ENCODE peak calls at places on chromosomes 3 and 15, in four cellular contexts. N is OCI-LY7, S is mammary epithelial cell, O is HepG2. B is an unnamed sample. For H3K79me2, the result is how much of the 10 kb centered on the place peaks cover.

GRCh38 chr3:12766541-12766940 is 7.5 kb upstream of the TMEM40 start:
- DNase-seq in N (no peak), O (peak), S (no peak), B (no peak)

GRCh38 chr3:182979103-182979697 is 1.1 kb downstream of the DCUN1D1 start:
- DNase-seq in N (peak), O (peak), S (peak), B (no peak)

GRCh38 chr3:187913617-187914033 is 168.4 kb upstream of the BCL6 start:
- DNase-seq in N (peak), S (peak), O (no peak), B (no peak)

GRCh38 chr15:48596415-48596814 is 49.1 kb downstream of the FBN1 start:
- DNase-seq in O (no peak), N (no peak), S (no peak), B (no peak)

GRCh38 chr3:27031476-27031875 is 337.7 kb downstream of the NEK10 start:
- DNase-seq in O (no peak), S (no peak), N (no peak), B (no peak)

GRCh38 chr15:38297623-38298388 is 45.2 kb downstream of the SPRED1 start:
- DNase-seq in O (no peak), S (no peak), N (no peak), B (no peak)

GRCh38 chr3:36707623-36708409 is 56.5 kb downstream of the DCLK3 start:
- DNase-seq in N (peak), O (no peak), S (peak), B (peak)

GRCh38 chr15:73700041-73700842 is 16.1 kb downstream of the CD276 start:
- DNase-seq in S (peak), N (peak), O (peak), B (peak)

GRCh38 chr3:114660124-114660523 is 366.3 kb downstream of the TIGIT start:
- DNase-seq in O (no peak), S (no peak), N (no peak), B (no peak)

GRCh38 chr3:119313461-119313860 is 19.3 kb downstream of the ARHGAP31 start:
- DNase-seq in O (no peak), N (no peak), S (no peak), B (no peak)

GRCh38 chr3:31004025-31004678 is 109.7 kb upstream of the GADL1 start:
- DNase-seq in N (no peak), O (no peak), S (peak), B (peak)

GRCh38 chr3:170494766-170495165 is 76.1 kb downstream of the CLDN11 start:
- DNase-seq in O (no peak), N (no peak), S (no peak), B (peak)

GRCh38 chr3:63877737-63878393 is 14.2 kb downstream of the ATXN7 start:
- DNase-seq in S (peak), N (no peak), O (no peak), B (peak)

GRCh38 chr3:100102757-100103156 is 11.5 kb downstream of the FILIP1L start:
- DNase-seq in S (no peak), O (no peak), N (no peak), B (no peak)

GRCh38 chr15:66498501-66499386 is 1.2 kb upstream of the SNAPC5 start:
- DNase-seq in S (no peak), N (peak), O (peak), B (no peak)

GRCh38 chr15:99996667-99997066 is 263.4 kb upstream of the LYSMD4 start:
- DNase-seq in N (no peak), S (no peak), O (no peak), B (no peak)

GRCh38 chr15:36579792-36580431 is 486 bp downstream of the CDIN1 start:
- DNase-seq in N (peak), O (peak), S (no peak), B (no peak)

GRCh38 chr3:170344971-170345370 is 12.5 kb upstream of the SKIL start:
- DNase-seq in N (no peak), S (peak), O (no peak), B (peak)

GRCh38 chr15:83692820-83693581 is 39.1 kb downstream of the ADAMTSL3 start:
- DNase-seq in O (no peak), N (no peak), S (no peak), B (no peak)

GRCh38 chr15:28169361-28169760 is 70.2 kb upstream of the OCA2 start:
- DNase-seq in S (no peak), N (no peak), O (no peak), B (no peak)

GRCh38 chr15:75661041-75661778 is 13.5 kb downstream of the SNX33 start:
- DNase-seq in N (no peak), O (peak), S (peak), B (peak)

GRCh38 chr3:134077649-134078081 is 47.9 kb upstream of the SLCO2A1 start:
- DNase-seq in O (no peak), S (no peak), N (no peak), B (no peak)

GRCh38 chr3:151146071-151146730 is 56.8 kb downstream of the GPR171 start:
- DNase-seq in O (peak), S (peak), N (peak), B (peak)

GRCh38 chr15:92069308-92070244 is 216.1 kb downstream of the SLCO3A1 start:
- DNase-seq in O (no peak), N (no peak), S (peak), B (peak)

GRCh38 chr15:67193223-67194009 is 61.0 kb downstream of the AAGAB start:
- DNase-seq in O (no peak), N (no peak), S (no peak), B (peak)

GRCh38 chr3:175432338-175433025 is 573.3 kb downstream of the NAALADL2 start:
- DNase-seq in N (no peak), O (no peak), S (no peak), B (no peak)

GRCh38 chr3:137263982-137264777 is 306.4 kb downstream of the IL20RB start:
- DNase-seq in S (no peak), O (no peak), N (no peak), B (no peak)

GRCh38 chr15:46344906-46345305 is 710.1 kb downstream of the SQOR start:
- DNase-seq in N (no peak), S (no peak), O (no peak), B (no peak)

GRCh38 chr15:35170216-35170615 is 85.1 kb upstream of the NANOGP8 start:
- DNase-seq in S (no peak), O (no peak), N (no peak), B (no peak)

GRCh38 chr15:98085003-98085639 is 124.6 kb downstream of the ARRDC4 start:
- DNase-seq in N (peak), S (peak), O (peak), B (no peak)

GRCh38 chr3:10867384-10867783 is 51.4 kb downstream of the SLC6A11 start:
- DNase-seq in O (no peak), N (no peak), S (peak), B (no peak)

GRCh38 chr3:134149286-134149685 is 101.4 kb downstream of the RYK start:
- DNase-seq in S (no peak), N (no peak), O (no peak), B (no peak)

GRCh38 chr3:18122264-18122663 is 302.9 kb downstream of the SATB1 start:
- DNase-seq in S (peak), O (no peak), N (no peak), B (no peak)

GRCh38 chr3:192869131-192870027 is 48.3 kb downstream of the MB21D2 start:
- DNase-seq in N (no peak), S (no peak), O (no peak), B (peak)

GRCh38 chr3:100231668-100232067 is 29.1 kb upstream of the TBC1D23 start:
- DNase-seq in N (no peak), O (no peak), S (peak), B (no peak)

GRCh38 chr3:157388976-157389375 is 47.7 kb upstream of the PTX3 start:
- DNase-seq in N (no peak), O (no peak), S (no peak), B (no peak)

GRCh38 chr3:63976166-63976861 is 47.0 kb downstream of the PSMD6 start:
- DNase-seq in S (peak), N (no peak), O (peak), B (peak)

GRCh38 chr3:45583021-45583851 is 11.3 kb upstream of the LIMD1 start:
- DNase-seq in S (no peak), N (no peak), O (peak), B (no peak)

DNA sequence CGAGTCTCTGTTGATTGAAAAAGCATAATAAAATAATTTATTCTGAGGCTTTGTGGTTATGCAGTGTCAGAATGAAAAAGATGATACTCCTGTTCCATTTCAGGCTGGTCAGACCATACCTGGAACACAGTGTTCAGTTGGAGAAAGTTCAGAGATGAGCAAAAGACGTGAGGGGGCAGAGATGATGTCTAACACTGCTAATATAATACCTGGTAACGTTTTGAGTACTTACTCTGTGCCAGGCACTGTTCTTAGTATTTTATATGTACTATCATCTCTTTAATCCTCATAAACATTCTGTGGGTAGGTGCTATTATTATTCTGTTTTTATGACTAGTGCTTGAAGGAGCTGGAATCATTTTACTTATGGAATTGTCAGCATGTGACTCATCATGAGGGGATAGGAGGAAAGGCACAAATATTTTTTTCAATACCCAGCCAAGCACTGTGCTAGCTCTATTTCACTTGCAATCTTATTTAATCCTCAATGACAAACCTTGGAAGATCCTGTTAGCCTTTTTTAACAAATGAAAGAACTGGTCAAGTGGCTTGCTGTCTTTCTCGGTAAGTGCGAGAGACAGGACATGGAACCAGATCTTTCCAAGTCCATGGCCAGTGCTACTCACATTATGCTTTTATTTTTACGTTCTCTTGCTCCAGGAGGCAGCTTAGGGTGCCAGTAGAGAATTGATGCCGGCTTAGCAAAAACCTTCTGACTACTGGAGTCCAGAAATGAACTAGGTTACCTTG is 31.9 kb downstream of the IQGAP1 start:
- DNase-seq in S (peak), O (no peak), N (no peak), B (peak)
- H3K4me2 ChIP-seq in S (peak), O (no peak), N (no peak), B (peak)

GRCh38 chr3:98974442-98974841 is 72.9 kb upstream of the DCBLD2 start:
- DNase-seq in O (peak), N (no peak), S (no peak), B (no peak)
- H3K79me2 ChIP-seq in O (under half), N (under half), S (under half), B (under half)

DNA sequence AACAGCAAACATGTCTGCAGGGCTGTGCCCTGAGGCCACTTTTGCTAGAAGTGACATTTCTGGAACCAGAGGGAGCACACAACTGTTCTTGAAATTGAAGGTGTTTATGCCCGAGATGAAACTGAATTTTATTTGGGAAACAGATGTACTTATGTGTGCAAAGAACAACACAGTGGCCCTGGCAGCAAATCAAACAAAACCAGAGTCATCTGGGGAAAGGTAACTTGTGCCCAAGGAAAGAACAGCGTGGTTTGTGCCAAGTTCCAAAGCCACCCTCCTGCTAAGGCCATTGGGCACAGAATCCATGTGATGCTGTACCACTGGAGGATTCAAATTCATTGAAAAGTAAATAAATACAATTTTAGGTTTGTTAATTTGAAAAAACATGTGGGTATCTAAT is 31.2 kb upstream of the RARRES1 start:
- DNase-seq in N (no peak), O (no peak), S (no peak), B (no peak)
- TF ChIP-seq CTCF in N (no peak), O (no peak), S (no peak), B (no peak)

GRCh38 chr3:41118461-41119385 is 80.6 kb upstream of the CTNNB1 start:
- DNase-seq in O (no peak), N (no peak), S (no peak), B (no peak)
- H3K4me2 ChIP-seq in O (no peak), N (no peak), S (no peak), B (no peak)

GRCh38 chr15:63439536-63440264 is 58.1 kb upstream of the CA12 start:
- DNase-seq in N (no peak), O (no peak), S (no peak), B (peak)

GRCh38 chr15:63440756-63441155 is 59.1 kb upstream of the CA12 start:
- DNase-seq in S (no peak), N (no peak), O (no peak), B (no peak)

GRCh38 chr15:63441266-63441665 is 59.6 kb upstream of the CA12 start:
- DNase-seq in N (no peak), O (no peak), S (no peak), B (no peak)

GRCh38 chr15:63440265-63440648 is 58.6 kb upstream of the CA12 start:
- DNase-seq in O (no peak), S (no peak), N (no peak), B (no peak)

GRCh38 chr15:63442080-63442479 is 60.4 kb upstream of the CA12 start:
- DNase-seq in O (no peak), S (no peak), N (no peak), B (no peak)
- H3K79me2 ChIP-seq in O (under half), S (under half), N (under half), B (under half)

GRCh38 chr15:95922431-95922830 is 408.1 kb upstream of the NR2F2 start:
- DNase-seq in N (no peak), O (peak), S (peak), B (no peak)
- TF ChIP-seq CTCF in N (no peak), O (peak), S (peak), B (no peak)

GRCh38 chr3:16695710-16696109 is 90.5 kb upstream of the DAZL start:
- DNase-seq in O (no peak), N (no peak), S (no peak), B (no peak)
- H3K4me2 ChIP-seq in O (no peak), N (no peak), S (no peak), B (no peak)

B was measured in osteoblast.